ENCODE peak calls at places on chromosomes 12 and 14, in six cellular contexts. T, H, O, D, S and N are unnamed samples.

GRCh38 chr14:34338056-34338455 is 124.0 kb downstream of the SPTSSA start:
- DNase-seq in H (no peak), O (no peak), S (no peak), D (no peak), T (no peak), N (no peak)

GRCh38 chr12:26241095-26241494 is 45.7 kb downstream of the SSPN start:
- DNase-seq in D (no peak), H (no peak), T (no peak), S (no peak), O (no peak), N (no peak)

GRCh38 chr12:10001141-10001778 is 2.3 kb upstream of the CLEC1B start:
- DNase-seq in S (peak; percentile 16), D (no peak), O (no peak), H (no peak), T (no peak), N (no peak)

GRCh38 chr12:27870939-27871338 is 90.9 kb upstream of the MANSC4 start:
- DNase-seq in S (peak; percentile 52), H (no peak), D (no peak), T (peak; percentile 61), O (peak; percentile 41), N (no peak)

GRCh38 chr14:76516884-76517283 is 140.9 kb downstream of the ESRRB start:
- DNase-seq in D (no peak), T (no peak), H (no peak), O (peak; percentile 90), S (no peak), N (no peak)

GRCh38 chr12:16594796-16595195 is 11.2 kb downstream of the LMO3 start:
- DNase-seq in H (no peak), S (no peak), O (no peak), T (no peak), D (no peak), N (no peak)

GRCh38 chr12:116556964-116557706 is 2.0 kb upstream of the MAP1LC3B2 start:
- DNase-seq in O (peak; percentile 31), S (peak; percentile 23), T (peak; percentile 47), H (no peak), D (no peak), N (no peak)

GRCh38 chr12:94603434-94604068 is 46.8 kb downstream of the TMCC3 start:
- DNase-seq in O (no peak), T (peak; percentile 32), H (peak; percentile 48), S (peak; percentile 26), D (peak; percentile 68), N (peak; percentile 82)

GRCh38 chr14:22849212-22849819 is 12.9 kb downstream of the MMP14 start:
- DNase-seq in T (peak; percentile 83), S (no peak), H (no peak), D (peak; percentile 51), O (peak; percentile 71), N (peak; percentile 66)

GRCh38 chr12:92518071-92518470 is 184.7 kb upstream of the PLEKHG7 start:
- DNase-seq in D (no peak), H (no peak), T (no peak), S (no peak), O (no peak), N (no peak)

GRCh38 chr14:53963491-53964227 is 7.0 kb upstream of the BMP4 start:
- DNase-seq in O (no peak), T (no peak), S (peak; percentile 36), D (peak; percentile 45), H (peak; percentile 63), N (peak; percentile 78)

GRCh38 chr12:10288989-10289388 is 18.7 kb upstream of the KLRD1 start:
- DNase-seq in S (no peak), D (no peak), T (no peak), O (no peak), H (peak; percentile 25), N (no peak)

GRCh38 chr14:98136019-98136418 is 1136.0 kb downstream of the BCL11B start:
- DNase-seq in H (no peak), O (no peak), D (no peak), T (no peak), S (no peak), N (peak; percentile 40)

GRCh38 chr14:69554500-69554899 is 20.2 kb downstream of the CCDC177 start:
- DNase-seq in H (no peak), O (no peak), D (no peak), T (no peak), S (peak; percentile 16), N (no peak)

GRCh38 chr12:101368016-101368415 is 39.6 kb downstream of the ARL1 start:
- DNase-seq in H (no peak), D (no peak), S (no peak), T (no peak), O (no peak), N (no peak)

GRCh38 chr12:32918890-32919791 is 22.6 kb upstream of the PKP2 start:
- DNase-seq in T (peak; percentile 18), O (peak; percentile 90), S (peak; percentile 17), H (peak; percentile 72), D (no peak), N (peak; percentile 63)

GRCh38 chr12:89306827-89307498 is 45.3 kb downstream of the DUSP6 start:
- DNase-seq in D (no peak), T (no peak), S (no peak), H (no peak), O (no peak), N (no peak)

GRCh38 chr12:70044170-70044569 is 199.1 kb upstream of the CNOT2 start:
- DNase-seq in O (no peak), H (no peak), S (no peak), T (peak; percentile 14), D (no peak), N (no peak)

GRCh38 chr12:44848771-44849085 is 27.4 kb downstream of the NELL2 start:
- DNase-seq in S (no peak), O (no peak), T (no peak), H (no peak), D (no peak), N (no peak)

GRCh38 chr14:73792476-73792875 is 59.2 kb upstream of the PTGR2 start:
- DNase-seq in H (no peak), S (no peak), T (no peak), O (no peak), D (no peak), N (peak; percentile 56)

GRCh38 chr12:46959484-46959883 is 119.9 kb upstream of the PCED1B start:
- DNase-seq in D (no peak), H (peak; percentile 98), S (peak; percentile 73), O (peak; percentile 83), T (peak; percentile 95), N (no peak)

GRCh38 chr12:57033428-57033827 is 16.5 kb downstream of the MYO1A start:
- DNase-seq in O (peak; percentile 51), D (no peak), S (no peak), T (no peak), H (peak; percentile 60), N (peak; percentile 38)

GRCh38 chr14:100307215-100308111 is 1.2 kb upstream of the SLC25A29 start:
- DNase-seq in T (peak; percentile 19), S (peak; percentile 35), O (no peak), H (no peak), D (peak; percentile 44), N (peak; percentile 82)

GRCh38 chr12:29455087-29455486 is 42.4 kb downstream of the OVCH1 start:
- DNase-seq in D (no peak), O (no peak), T (no peak), S (no peak), H (no peak), N (no peak)

GRCh38 chr14:102144914-102145313 is 5.2 kb downstream of the WDR20 start:
- DNase-seq in S (no peak), D (no peak), O (no peak), H (no peak), T (no peak), N (no peak)

GRCh38 chr14:101471723-101472517 is 89.4 kb upstream of the DIO3 start:
- DNase-seq in D (no peak), O (no peak), H (no peak), S (no peak), T (no peak), N (no peak)

GRCh38 chr14:22391908-22392307 is 197.1 kb downstream of the DAD1 start:
- DNase-seq in H (peak; percentile 85), O (peak; percentile 60), D (peak; percentile 57), T (peak; percentile 71), S (peak; percentile 70), N (peak; percentile 85)

GRCh38 chr12:121718653-121719239 is 6.2 kb downstream of the TMEM120B start:
- DNase-seq in O (no peak), T (no peak), D (no peak), S (no peak), H (no peak), N (peak; percentile 73)

GRCh38 chr14:71403673-71404072 is 496.4 kb downstream of the PCNX1 start:
- DNase-seq in D (peak; percentile 27), H (peak; percentile 51), T (peak; percentile 33), S (no peak), O (peak; percentile 23), N (no peak)

GRCh38 chr12:110545812-110546211 is 37.3 kb downstream of the PPTC7 start:
- DNase-seq in T (peak; percentile 39), S (no peak), O (no peak), D (no peak), H (no peak), N (peak; percentile 41)
- H3K9ac ChIP-seq in T (no peak overlapping the region), S (peak overlapping the region; percentile 60), O (peak overlapping the region; percentile 6), D (no peak overlapping the region), H (peak overlapping the region; percentile 55), N (no peak overlapping the region)

DNA sequence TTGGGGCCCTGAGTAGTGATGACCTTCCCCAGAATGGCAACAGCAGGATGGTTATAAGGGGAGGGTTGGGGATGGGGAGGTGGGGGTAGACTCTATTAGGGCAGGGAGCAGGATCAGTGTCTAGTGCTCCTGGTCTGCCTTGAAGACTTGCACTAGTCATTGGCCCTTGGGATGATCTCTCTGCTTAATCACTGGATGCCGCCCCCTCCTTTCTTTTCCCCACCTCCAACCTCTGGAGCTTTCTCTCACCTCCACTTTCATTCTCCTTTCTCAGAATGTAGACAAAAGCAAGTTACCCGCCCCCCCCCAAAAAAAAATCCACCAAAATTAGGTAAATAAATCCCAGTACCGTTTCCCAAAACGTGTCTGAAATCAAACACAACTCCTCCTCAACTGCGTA is 2.8 kb upstream of the KCNK10 start:
- DNase-seq in D (no peak), O (no peak), T (no peak), H (no peak), S (no peak), N (no peak)
- H3K4me3 ChIP-seq in D (no peak overlapping the region), O (no peak overlapping the region), T (no peak overlapping the region), H (no peak overlapping the region), S (no peak overlapping the region), N (peak overlapping the region; percentile 69)

GRCh38 chr12:109950625-109951024 is 45.5 kb downstream of the GIT2 start:
- DNase-seq in S (no peak), H (no peak), D (no peak), O (no peak), T (no peak), N (peak; percentile 62)

GRCh38 chr12:109951136-109951535 is 45.0 kb downstream of the GIT2 start:
- DNase-seq in H (peak; percentile 82), S (peak; percentile 84), D (no peak), T (peak; percentile 91), O (peak; percentile 61), N (no peak)

GRCh38 chr12:109952160-109952858 is 43.9 kb downstream of the GIT2 start:
- DNase-seq in S (no peak), D (no peak), O (no peak), T (no peak), H (no peak), N (no peak)

GRCh38 chr12:109952873-109953272 is 43.3 kb downstream of the GIT2 start:
- DNase-seq in H (no peak), S (no peak), O (no peak), D (no peak), T (no peak), N (no peak)

GRCh38 chr12:109951751-109952150 is 44.4 kb downstream of the GIT2 start:
- DNase-seq in H (peak; percentile 84), T (peak; percentile 58), S (peak; percentile 44), D (no peak), O (peak; percentile 62), N (peak; percentile 84)
- H3K4me1 ChIP-seq in H (peaks cover 24% of the 10 kb centered on the region), T (peaks cover 63% of the 10 kb centered on the region), S (peaks cover 60% of the 10 kb centered on the region), D (peaks cover 4% of the 10 kb centered on the region), O (peaks cover 18% of the 10 kb centered on the region), N (peaks cover 1% of the 10 kb centered on the region)

GRCh38 chr12:24947541-24948451 is 1.1 kb downstream of the BCAT1 start:
- DNase-seq in T (peak; percentile 20), S (peak; percentile 37), H (no peak), O (no peak), D (no peak), N (no peak)
- H3K9ac ChIP-seq in T (peak overlapping the region; percentile 88), S (peak overlapping the region; percentile 97), H (no peak overlapping the region), O (peak overlapping the region; percentile 70), D (no peak overlapping the region), N (peak overlapping the region; percentile 88)